ENCODE peak calls at places on chromosomes 4 and X, in four cellular contexts. One of them, this sample, is unnamed.

GRCh38 chrX:134484039-134484438 is 24.1 kb downstream of the HPRT1 start:
- DNase-seq in fibroblast of lung: peak; percentile 74
- DNase-seq in progenitor cell of endocrine pancreas: no peak
- DNase-seq in osteocyte: no peak
- DNase-seq in this sample: no peak

GRCh38 chrX:22177950-22178349 is 94.8 kb upstream of the CBLL2 start:
- DNase-seq in fibroblast of lung: no peak
- DNase-seq in progenitor cell of endocrine pancreas: no peak
- DNase-seq in osteocyte: no peak
- DNase-seq in this sample: no peak

GRCh38 chrX:50971390-50971789 is 60.9 kb downstream of the BMP15 start:
- DNase-seq in fibroblast of lung: peak; percentile 0
- DNase-seq in progenitor cell of endocrine pancreas: no peak
- DNase-seq in osteocyte: no peak
- DNase-seq in this sample: peak; percentile 21

GRCh38 chr4:108821056-108821925 is 58.4 kb upstream of the ETNPPL start:
- DNase-seq in fibroblast of lung: peak; percentile 18
- DNase-seq in progenitor cell of endocrine pancreas: no peak
- DNase-seq in osteocyte: no peak
- DNase-seq in this sample: no peak

GRCh38 chr4:170009291-170009690 is 16.9 kb downstream of the MFAP3L start:
- DNase-seq in fibroblast of lung: no peak
- DNase-seq in progenitor cell of endocrine pancreas: no peak
- DNase-seq in osteocyte: no peak
- DNase-seq in this sample: no peak

GRCh38 chrX:120462370-120462769 is 6.7 kb downstream of the LAMP2 start:
- DNase-seq in fibroblast of lung: no peak
- DNase-seq in progenitor cell of endocrine pancreas: no peak
- DNase-seq in osteocyte: no peak
- DNase-seq in this sample: no peak

GRCh38 chr4:1008840-1009646 is 2.4 kb upstream of the FGFRL1 start:
- DNase-seq in fibroblast of lung: no peak
- DNase-seq in progenitor cell of endocrine pancreas: no peak
- DNase-seq in osteocyte: no peak
- DNase-seq in this sample: no peak

GRCh38 chr4:93730760-93731159 is 97.8 kb upstream of the ATOH1 start:
- DNase-seq in fibroblast of lung: no peak
- DNase-seq in progenitor cell of endocrine pancreas: no peak
- DNase-seq in osteocyte: no peak
- DNase-seq in this sample: no peak

GRCh38 chr4:118772149-118773081 is 63.5 kb downstream of the SEC24D start:
- DNase-seq in fibroblast of lung: peak; percentile 83
- DNase-seq in progenitor cell of endocrine pancreas: no peak
- DNase-seq in osteocyte: no peak
- DNase-seq in this sample: no peak

GRCh38 chr4:156974264-156974663 is 2.7 kb upstream of the PDGFC start:
- DNase-seq in fibroblast of lung: peak; percentile 84
- DNase-seq in progenitor cell of endocrine pancreas: no peak
- DNase-seq in osteocyte: no peak
- DNase-seq in this sample: no peak

GRCh38 chr4:176988226-176988625 is 195.5 kb upstream of the VEGFC start:
- DNase-seq in fibroblast of lung: peak; percentile 92
- DNase-seq in progenitor cell of endocrine pancreas: no peak
- DNase-seq in osteocyte: no peak
- DNase-seq in this sample: peak; percentile 36

GRCh38 chrX:96182366-96182765 is 502.3 kb upstream of the DIAPH2 start:
- DNase-seq in fibroblast of lung: peak; percentile 75
- DNase-seq in progenitor cell of endocrine pancreas: no peak
- DNase-seq in osteocyte: no peak
- DNase-seq in this sample: peak; percentile 19

GRCh38 chr4:52202251-52202779 is 151.2 kb downstream of the SPATA18 start:
- DNase-seq in fibroblast of lung: no peak
- DNase-seq in progenitor cell of endocrine pancreas: no peak
- DNase-seq in osteocyte: no peak
- DNase-seq in this sample: no peak

GRCh38 chr4:3525532-3526430 is 6.4 kb downstream of the LRPAP1 start:
- DNase-seq in fibroblast of lung: no peak
- DNase-seq in progenitor cell of endocrine pancreas: no peak
- DNase-seq in osteocyte: no peak
- DNase-seq in this sample: no peak

GRCh38 chrX:149312936-149313432 is 192.1 kb downstream of the IDS start:
- DNase-seq in fibroblast of lung: no peak
- DNase-seq in progenitor cell of endocrine pancreas: no peak
- DNase-seq in osteocyte: no peak
- DNase-seq in this sample: no peak

GRCh38 chr4:2378408-2378807 is 40.0 kb downstream of the ZFYVE28 start:
- DNase-seq in fibroblast of lung: no peak
- DNase-seq in progenitor cell of endocrine pancreas: no peak
- DNase-seq in osteocyte: no peak
- DNase-seq in this sample: no peak

GRCh38 chr4:186294160-186294559 is 28.2 kb downstream of the F11 start:
- DNase-seq in fibroblast of lung: no peak
- DNase-seq in progenitor cell of endocrine pancreas: no peak
- DNase-seq in osteocyte: no peak
- DNase-seq in this sample: no peak

GRCh38 chrX:47637546-47638195 is 7.9 kb upstream of the CFP start:
- DNase-seq in fibroblast of lung: no peak
- DNase-seq in progenitor cell of endocrine pancreas: no peak
- DNase-seq in osteocyte: no peak
- DNase-seq in this sample: no peak

GRCh38 chr4:156638925-156639605 is 332.5 kb downstream of the PDGFC start:
- DNase-seq in fibroblast of lung: peak; percentile 66
- DNase-seq in progenitor cell of endocrine pancreas: no peak
- DNase-seq in osteocyte: no peak
- DNase-seq in this sample: no peak

GRCh38 chrX:17689971-17690409 is 47.3 kb upstream of the SCML1 start:
- DNase-seq in fibroblast of lung: peak; percentile 75
- DNase-seq in progenitor cell of endocrine pancreas: peak; percentile 30
- DNase-seq in osteocyte: no peak
- DNase-seq in this sample: peak; percentile 66

GRCh38 chrX:103215037-103215767 is at the start of gene BEX4:
- DNase-seq in fibroblast of lung: peak; percentile 57
- DNase-seq in progenitor cell of endocrine pancreas: peak; percentile 68
- DNase-seq in osteocyte: peak; percentile 91
- DNase-seq in this sample: peak; percentile 2

GRCh38 chrX:103210056-103210455 is 4.9 kb upstream of the BEX4 start:
- DNase-seq in fibroblast of lung: no peak
- DNase-seq in progenitor cell of endocrine pancreas: no peak
- DNase-seq in osteocyte: no peak
- DNase-seq in this sample: no peak

GRCh38 chrX:103212749-103213457 is 2.0 kb upstream of the BEX4 start:
- DNase-seq in fibroblast of lung: no peak
- DNase-seq in progenitor cell of endocrine pancreas: no peak
- DNase-seq in osteocyte: no peak
- DNase-seq in this sample: no peak

GRCh38 chrX:103215768-103216085 is 819 bp downstream of the BEX4 start:
- DNase-seq in fibroblast of lung: peak; percentile 4
- DNase-seq in progenitor cell of endocrine pancreas: no peak
- DNase-seq in osteocyte: no peak
- DNase-seq in this sample: no peak

DNA sequence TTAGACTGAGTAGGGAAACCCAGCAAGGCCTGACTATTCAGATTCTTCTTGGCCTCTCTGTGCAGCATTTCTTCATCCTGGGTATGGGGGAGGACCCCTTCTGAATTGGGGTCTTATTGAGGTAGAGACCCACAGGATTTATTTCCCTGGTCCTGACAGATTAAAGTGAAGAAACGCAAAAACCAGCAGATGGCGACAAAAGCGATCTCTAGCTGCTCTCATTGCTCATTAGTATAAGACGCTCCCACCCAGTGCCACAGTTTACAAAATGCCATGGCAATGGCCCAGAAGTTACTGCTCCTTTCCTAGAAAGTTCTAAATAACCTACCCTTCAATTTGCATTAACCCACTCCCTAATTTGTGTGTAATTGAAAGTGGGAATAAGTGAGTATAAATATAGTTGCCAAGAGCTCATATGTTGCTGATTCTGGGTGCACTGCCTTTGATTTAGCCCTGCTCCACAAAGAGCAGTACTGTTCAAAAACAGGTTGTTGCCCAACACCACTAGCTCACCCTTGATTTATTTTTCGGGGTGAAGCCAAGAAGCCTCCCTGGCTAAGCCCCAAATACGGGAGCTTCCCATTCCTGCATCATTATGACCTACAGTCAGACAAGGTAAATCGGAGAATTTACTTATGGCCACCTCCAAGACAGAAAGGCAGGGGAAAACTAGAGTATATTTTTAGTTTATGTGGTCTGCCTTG is 3.7 kb upstream of the BEX4 start:
- DNase-seq in fibroblast of lung: peak; percentile 57
- DNase-seq in progenitor cell of endocrine pancreas: no peak
- DNase-seq in osteocyte: no peak
- DNase-seq in this sample: peak; percentile 39
- TF ChIP-seq CTCF in fibroblast of lung: peak; percentile 57
- TF ChIP-seq CTCF in progenitor cell of endocrine pancreas: peak; percentile 58
- TF ChIP-seq CTCF in osteocyte: peak; percentile 61
- TF ChIP-seq CTCF in this sample: peak; percentile 43

GRCh38 chr4:78954048-78954666 is 14.9 kb upstream of the PAQR3 start:
- DNase-seq in fibroblast of lung: peak; percentile 36
- DNase-seq in progenitor cell of endocrine pancreas: no peak
- DNase-seq in osteocyte: no peak
- DNase-seq in this sample: peak; percentile 18
- TF ChIP-seq CTCF in fibroblast of lung: peak; percentile 54
- TF ChIP-seq CTCF in progenitor cell of endocrine pancreas: peak; percentile 67
- TF ChIP-seq CTCF in osteocyte: peak; percentile 45
- TF ChIP-seq CTCF in this sample: no peak

DNA sequence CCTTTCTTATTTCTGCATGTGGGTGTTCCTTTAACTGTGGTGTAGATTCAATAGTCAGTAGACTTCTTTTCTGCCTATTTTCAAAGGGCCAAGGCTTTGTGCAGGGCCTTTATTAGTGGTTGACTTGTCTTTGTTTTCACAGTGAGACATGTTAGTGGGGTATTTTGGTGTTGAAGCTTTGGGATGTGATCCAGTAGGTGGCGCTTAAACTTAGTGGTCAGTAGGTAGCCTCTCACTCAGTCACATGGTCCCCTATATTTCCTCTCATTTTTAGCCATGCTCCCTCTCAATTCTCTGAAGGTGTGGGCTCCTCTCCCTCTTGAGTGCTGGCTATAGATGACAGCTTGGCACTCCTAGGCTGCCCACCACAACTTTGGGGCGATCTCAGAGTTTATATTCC is 23.4 kb upstream of the SLC10A7 start:
- DNase-seq in fibroblast of lung: peak; percentile 27
- DNase-seq in progenitor cell of endocrine pancreas: no peak
- DNase-seq in osteocyte: no peak
- DNase-seq in this sample: peak; percentile 17
- TF ChIP-seq CTCF in fibroblast of lung: peak; percentile 18
- TF ChIP-seq CTCF in progenitor cell of endocrine pancreas: peak; percentile 39
- TF ChIP-seq CTCF in osteocyte: peak; percentile 6
- TF ChIP-seq CTCF in this sample: no peak

DNA sequence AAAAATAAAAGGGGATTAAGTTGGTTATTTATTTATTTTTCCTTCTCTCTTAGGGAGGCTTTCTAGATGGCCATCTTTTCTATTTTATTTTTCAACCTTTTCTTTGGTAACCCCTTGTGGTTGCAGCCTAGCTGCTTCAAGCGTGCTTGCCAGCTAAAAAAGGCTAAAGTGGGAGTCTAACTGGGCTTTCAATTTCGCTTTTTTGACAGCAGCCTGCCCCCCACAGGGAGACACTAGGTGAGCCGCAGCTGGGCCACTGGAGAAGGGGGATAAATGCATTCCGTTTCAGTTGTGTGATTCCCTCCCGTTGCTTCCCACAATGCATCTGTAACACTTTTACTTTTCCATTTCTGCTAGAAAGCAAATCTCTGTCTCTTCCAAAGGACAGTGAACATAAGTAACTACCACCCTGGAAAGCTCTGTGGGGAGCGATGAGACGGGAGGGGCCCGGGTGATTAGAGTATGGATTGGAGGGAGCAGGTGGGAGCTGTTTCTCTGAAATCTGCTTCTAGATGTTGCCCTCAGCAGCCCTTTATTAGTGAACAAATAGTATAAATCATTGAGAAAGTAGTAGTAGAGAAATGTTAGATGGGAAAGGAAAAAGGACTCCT is 86.2 kb upstream of the RAPGEF2 start:
- DNase-seq in fibroblast of lung: peak; percentile 34
- DNase-seq in progenitor cell of endocrine pancreas: no peak
- DNase-seq in osteocyte: no peak
- DNase-seq in this sample: no peak
- TF ChIP-seq CTCF in fibroblast of lung: peak; percentile 24
- TF ChIP-seq CTCF in progenitor cell of endocrine pancreas: peak; percentile 34
- TF ChIP-seq CTCF in osteocyte: peak; percentile 41
- TF ChIP-seq CTCF in this sample: no peak

GRCh38 chrX:49183701-49184281 is 2.4 kb downstream of the PRICKLE3 start:
- DNase-seq in fibroblast of lung: no peak
- DNase-seq in progenitor cell of endocrine pancreas: no peak
- DNase-seq in osteocyte: no peak
- DNase-seq in this sample: no peak

GRCh38 chrX:49186125-49187027 is at the start of gene PRICKLE3:
- DNase-seq in fibroblast of lung: peak; percentile 57
- DNase-seq in progenitor cell of endocrine pancreas: peak; percentile 51
- DNase-seq in osteocyte: no peak
- DNase-seq in this sample: peak; percentile 87

GRCh38 chrX:49185062-49185394 is 1.1 kb downstream of the PRICKLE3 start:
- DNase-seq in fibroblast of lung: no peak
- DNase-seq in progenitor cell of endocrine pancreas: no peak
- DNase-seq in osteocyte: no peak
- DNase-seq in this sample: no peak

GRCh38 chrX:49187028-49187394 is 838 bp upstream of the PRICKLE3 start:
- DNase-seq in fibroblast of lung: no peak
- DNase-seq in progenitor cell of endocrine pancreas: no peak
- DNase-seq in osteocyte: no peak
- DNase-seq in this sample: no peak

GRCh38 chrX:49184294-49185061 is 1.7 kb downstream of the PRICKLE3 start:
- DNase-seq in fibroblast of lung: peak; percentile 89
- DNase-seq in progenitor cell of endocrine pancreas: peak; percentile 66
- DNase-seq in osteocyte: peak; percentile 91
- DNase-seq in this sample: peak; percentile 93
- TF ChIP-seq CTCF in fibroblast of lung: no peak
- TF ChIP-seq CTCF in progenitor cell of endocrine pancreas: no peak
- TF ChIP-seq CTCF in osteocyte: no peak
- TF ChIP-seq CTCF in this sample: no peak

This sample was measured in Calu3.